ENCODE peak calls at places on chromosome X, in eight cellular contexts. Q is Caco-2, F is brain microvascular endothelial cell, R is AG04450, N is lower leg skin, B is bronchial epithelial cell, S is endodermal cell, O is colonic mucosa. L is an unnamed sample.

GRCh38 chrX:73841337-73841736 is 278.3 kb downstream of the CHIC1 start:
- DNase-seq in Q (no peak), R (no peak), N (no peak), O (no peak), F (no peak), B (no peak), S (no peak), L (no peak)

GRCh38 chrX:103552236-103552635 is 32.9 kb upstream of the RAB40A start:
- DNase-seq in N (no peak), O (no peak), S (no peak), Q (peak), R (no peak), F (no peak), B (no peak), L (no peak)

GRCh38 chrX:11566158-11566557 is 99.6 kb downstream of the ARHGAP6 start:
- DNase-seq in R (no peak), S (no peak), F (no peak), Q (no peak), N (no peak), O (no peak), B (no peak), L (no peak)

GRCh38 chrX:97322401-97322800 is 438.7 kb downstream of the RPA4 start:
- DNase-seq in F (no peak), N (no peak), O (no peak), S (no peak), Q (no peak), R (no peak), B (no peak), L (no peak)

GRCh38 chrX:103396186-103396585 is 19.8 kb downstream of the BEX3 start:
- DNase-seq in N (no peak), B (no peak), S (no peak), Q (no peak), F (peak), O (no peak), R (no peak), L (no peak)

GRCh38 chrX:56783450-56783831 is 54.4 kb downstream of the NBDY start:
- DNase-seq in F (no peak), S (peak), N (no peak), R (no peak), O (peak), B (no peak), Q (no peak), L (no peak)

GRCh38 chrX:48487362-48487785 is 11.4 kb downstream of the FTSJ1 start:
- DNase-seq in S (no peak), R (peak), F (peak), Q (peak), O (no peak), B (peak), N (no peak), L (peak)

GRCh38 chrX:42825201-42825600 is 47.2 kb upstream of the PPP1R2C start:
- DNase-seq in O (no peak), B (no peak), S (no peak), R (no peak), F (no peak), N (no peak), Q (peak), L (no peak)

GRCh38 chrX:2578864-2579263 is 78.1 kb upstream of the DHRSX start:
- DNase-seq in F (no peak), B (no peak), N (no peak), S (no peak), Q (no peak), R (no peak), O (no peak), L (no peak)

GRCh38 chrX:139739138-139739537 is 31.2 kb upstream of the MCF2 start:
- DNase-seq in Q (no peak), O (no peak), S (no peak), R (no peak), F (peak), N (no peak), B (peak), L (no peak)

GRCh38 chrX:16836371-16836770 is 33.8 kb downstream of the RBBP7 start:
- DNase-seq in Q (peak), N (no peak), S (peak), B (peak), R (no peak), O (peak), F (no peak), L (peak)

GRCh38 chrX:54747713-54748393 is 50.2 kb downstream of the ITIH6 start:
- DNase-seq in B (no peak), F (no peak), S (no peak), N (no peak), R (no peak), O (no peak), Q (no peak), L (no peak)

GRCh38 chrX:76279007-76279406 is 106.1 kb downstream of the PBDC1 start:
- DNase-seq in O (peak), S (peak), B (peak), N (peak), R (peak), Q (peak), F (peak), L (peak)

GRCh38 chrX:134167804-134168203 is 69.2 kb upstream of the CCDC160 start:
- DNase-seq in F (no peak), R (no peak), N (no peak), B (no peak), O (no peak), S (no peak), Q (no peak), L (no peak)

GRCh38 chrX:19893722-19894121 is 6.3 kb upstream of the SH3KBP1 start:
- DNase-seq in N (no peak), O (no peak), B (peak), F (peak), Q (no peak), R (no peak), S (no peak), L (no peak)

GRCh38 chrX:47158131-47158530 is 13.1 kb downstream of the RBM10 start:
- DNase-seq in S (peak), F (no peak), N (no peak), B (no peak), R (no peak), O (no peak), Q (no peak), L (no peak)

GRCh38 chrX:107451754-107452153 is 2.3 kb downstream of the FRMPD3 start:
- DNase-seq in B (no peak), R (no peak), N (no peak), Q (no peak), O (no peak), F (no peak), S (peak), L (no peak)

GRCh38 chrX:25156323-25156722 is 140.6 kb upstream of the ARX start:
- DNase-seq in R (no peak), S (no peak), F (peak), N (no peak), B (no peak), Q (no peak), O (no peak), L (no peak)

GRCh38 chrX:45850197-45850774 is 649.6 kb upstream of the DIPK2B start:
- DNase-seq in O (peak), S (peak), F (no peak), B (peak), N (no peak), R (no peak), Q (peak), L (no peak)

DNA sequence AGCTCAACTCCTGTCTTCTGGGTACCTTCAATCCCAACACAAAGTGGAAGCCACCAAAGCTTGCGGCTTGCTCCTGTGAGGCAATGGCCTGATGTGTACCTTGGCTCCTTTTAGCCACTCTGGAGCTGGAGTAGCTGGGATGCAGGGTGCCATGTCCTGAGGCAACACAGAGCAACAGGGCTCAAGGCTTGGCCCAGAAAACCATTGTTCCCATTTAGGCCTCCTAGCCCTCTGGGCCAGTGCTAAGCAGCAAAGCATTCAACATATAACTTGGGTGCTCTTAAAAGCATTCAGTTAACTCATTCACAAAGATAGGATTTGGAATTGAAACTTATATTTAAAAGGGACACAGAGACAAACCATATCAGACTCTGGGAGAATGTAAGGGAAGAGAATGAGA is 194.5 kb upstream of the ARHGEF9 start:
- DNase-seq in Q (no peak), S (no peak), F (no peak), O (no peak), R (no peak), B (no peak), N (no peak), L (no peak)
- H3K4me3 ChIP-seq in Q (no peak), S (no peak), F (no peak), O (no peak), R (no peak), B (no peak), N (no peak), L (no peak)

GRCh38 chrX:147565239-147565638 is 346.5 kb upstream of the FMR1 start:
- DNase-seq in R (no peak), F (no peak), B (peak), S (no peak), Q (no peak), N (no peak), O (no peak), L (peak)

GRCh38 chrX:147573266-147573665 is 338.5 kb upstream of the FMR1 start:
- DNase-seq in Q (no peak), N (no peak), R (no peak), F (no peak), O (no peak), S (no peak), B (no peak), L (no peak)

DNA sequence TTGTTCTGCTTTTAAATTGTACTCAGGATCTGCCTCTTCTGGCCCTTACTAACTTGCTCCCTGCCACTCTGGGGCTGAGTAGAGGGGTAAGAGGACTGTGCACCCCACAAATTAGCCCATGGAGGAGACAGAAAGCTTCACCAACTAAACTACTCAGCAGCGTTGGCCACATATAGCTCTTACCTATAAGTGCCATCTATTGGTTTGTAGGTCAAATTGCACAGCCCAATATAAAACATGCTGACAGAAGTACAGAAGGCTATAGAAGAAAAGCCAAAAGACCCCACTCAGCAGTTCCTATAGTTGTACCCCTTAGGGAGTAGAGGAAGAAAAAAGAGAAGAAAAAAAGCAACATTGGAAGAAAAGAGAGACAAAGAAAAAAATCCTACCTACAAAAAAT is 341.2 kb upstream of the FMR1 start:
- DNase-seq in N (no peak), O (no peak), F (no peak), B (no peak), S (no peak), Q (no peak), R (no peak), L (no peak)
- TF ChIP-seq CTCF in N (no peak), O (no peak), F (no peak), B (no peak), S (peak), Q (no peak), R (no peak), L (peak)

GRCh38 chrX:155889328-155889727 is 8.2 kb downstream of the VAMP7 start:
- DNase-seq in N (no peak), B (no peak), S (no peak), R (no peak), O (no peak), Q (no peak), F (no peak), L (no peak)

GRCh38 chrX:155893513-155893912 is 12.4 kb downstream of the VAMP7 start:
- DNase-seq in Q (no peak), R (no peak), F (no peak), B (no peak), S (no peak), O (no peak), N (no peak), L (no peak)

GRCh38 chrX:155886409-155886808 is 5.3 kb downstream of the VAMP7 start:
- DNase-seq in S (no peak), N (no peak), O (no peak), F (no peak), B (no peak), R (no peak), Q (no peak), L (no peak)

DNA sequence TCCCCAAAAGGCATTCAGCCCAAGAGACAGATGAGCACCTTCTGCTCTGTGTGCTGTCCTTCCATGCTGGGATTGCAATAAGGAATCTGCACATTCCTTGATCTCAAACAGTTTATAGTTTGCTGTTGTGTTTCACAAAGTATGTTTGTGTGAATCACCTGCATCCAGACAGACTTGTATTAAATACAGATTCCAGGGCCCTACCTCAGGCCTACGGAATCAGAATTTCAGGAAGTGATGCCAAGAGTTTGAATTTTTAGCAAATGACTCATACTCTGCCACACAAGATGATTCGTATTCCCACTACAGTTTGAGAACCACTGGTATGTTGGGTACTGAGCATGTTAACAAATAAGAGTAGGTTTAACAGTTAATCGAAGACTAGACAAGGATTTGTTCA is 7.0 kb downstream of the VAMP7 start:
- DNase-seq in R (peak), S (no peak), O (no peak), F (peak), B (peak), Q (no peak), N (no peak), L (peak)
- H3K4me3 ChIP-seq in R (no peak), S (no peak), O (no peak), F (no peak), B (no peak), Q (no peak), N (no peak), L (no peak)

GRCh38 chrX:120308558-120308957 is 2.7 kb downstream of the TMEM255A start:
- DNase-seq in R (no peak), Q (no peak), F (no peak), O (no peak), B (no peak), S (peak), N (no peak), L (no peak)
- TF ChIP-seq CTCF in R (no peak), Q (no peak), F (peak), O (no peak), B (no peak), S (peak), N (no peak), L (peak)

GRCh38 chrX:137033774-137034507 is at the start of gene GPR101:
- DNase-seq in B (no peak), F (no peak), Q (no peak), N (no peak), R (no peak), O (no peak), S (no peak), L (no peak)
- H3K4me3 ChIP-seq in B (no peak), F (no peak), Q (no peak), N (no peak), R (no peak), O (no peak), S (peak), L (no peak)

DNA sequence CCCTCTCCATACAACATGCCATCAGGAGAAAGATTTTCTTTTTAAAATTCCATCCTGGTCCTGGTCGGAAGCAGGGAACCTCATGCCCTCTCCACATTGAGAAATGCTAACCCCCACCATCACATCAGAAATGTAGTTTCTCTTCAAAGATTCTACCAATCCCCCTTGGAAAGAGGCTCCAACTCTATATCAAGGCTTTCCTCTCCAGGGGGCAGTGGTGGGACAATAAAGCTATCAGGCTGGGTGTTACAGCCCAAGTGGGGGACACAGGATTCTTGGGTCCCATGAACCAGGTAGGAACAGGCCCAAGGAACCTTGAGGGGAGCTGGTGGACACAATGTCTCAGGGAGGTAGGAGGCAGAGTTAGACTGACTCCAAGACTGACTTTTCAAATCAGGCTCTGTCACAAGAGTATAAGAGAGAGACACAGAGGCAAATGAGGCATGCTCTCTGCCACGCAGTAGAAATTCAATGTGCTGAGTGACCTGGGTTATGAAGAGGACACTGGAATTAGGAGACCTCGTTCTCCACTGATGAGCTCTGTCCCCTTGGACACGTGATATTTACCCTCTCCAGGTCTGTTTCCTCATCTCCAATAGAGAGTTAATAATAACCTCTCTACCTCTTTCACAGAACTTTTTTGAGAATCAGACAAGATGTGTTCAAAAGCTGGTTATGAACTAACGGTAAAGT is 4.5 kb downstream of the GJB1 start:
- DNase-seq in R (no peak), Q (no peak), O (no peak), F (no peak), S (no peak), N (no peak), B (no peak), L (no peak)
- TF ChIP-seq CTCF in R (peak), Q (no peak), O (no peak), F (peak), S (no peak), N (no peak), B (no peak), L (peak)

DNA sequence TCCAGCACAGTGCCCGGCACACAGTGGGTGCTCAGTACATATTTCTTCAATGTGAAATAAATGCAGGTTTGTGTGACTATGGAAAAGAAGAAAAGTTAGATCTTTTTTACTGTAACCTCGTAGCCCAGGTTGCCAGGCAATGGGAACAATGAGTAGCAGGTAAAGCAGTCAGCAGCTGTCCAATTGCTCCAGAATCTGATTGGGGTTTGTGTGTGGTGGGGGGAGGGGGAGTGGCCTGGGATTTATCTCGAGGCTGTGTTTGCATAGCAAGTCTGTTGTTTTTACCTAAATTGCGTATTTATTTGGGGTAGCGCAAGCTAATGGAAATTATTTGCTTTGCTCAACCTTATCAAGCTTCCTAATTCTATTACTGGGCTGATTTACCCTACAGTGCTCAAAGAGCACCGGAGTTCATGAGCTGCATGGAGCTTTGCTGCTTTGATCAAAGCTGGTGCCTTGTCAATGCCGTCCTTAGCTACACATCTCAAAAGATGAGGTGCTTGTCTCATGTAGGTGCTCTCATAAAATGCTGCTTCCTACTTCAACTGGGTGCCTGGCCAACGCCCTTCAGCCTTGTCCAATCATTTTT is 145.0 kb upstream of the DGKK start:
- DNase-seq in F (no peak), B (no peak), Q (no peak), R (no peak), O (no peak), N (no peak), S (peak), L (no peak)
- H3K4me3 ChIP-seq in F (no peak), B (no peak), Q (no peak), R (no peak), O (no peak), N (no peak), S (peak), L (no peak)

GRCh38 chrX:44203791-44204190 is 139.7 kb downstream of the EFHC2 start:
- DNase-seq in Q (peak), B (no peak), R (no peak), N (no peak), O (no peak), S (no peak), F (no peak), L (no peak)
- TF ChIP-seq CTCF in Q (peak), B (peak), R (no peak), N (no peak), O (no peak), S (peak), F (no peak), L (peak)